ENCODE peak calls at places on chromosomes 4 and X, in nine cellular contexts. One of them, this sample, is unnamed.

GRCh38 chrX:132819885-132820284 is 138.5 kb downstream of the HS6ST2 start:
- DNase-seq in psoas muscle: no peak
- DNase-seq in AG10803: no peak
- DNase-seq in CD8-positive, alpha-beta T cell: no peak
- DNase-seq in fibroblast of pulmonary artery: no peak
- DNase-seq in GM06990: no peak
- DNase-seq in lower lobe of right lung: no peak
- DNase-seq in transverse colon: no peak
- DNase-seq in IMR-90: no peak
- DNase-seq in this sample: no peak

GRCh38 chr4:53986062-53986461 is 78.3 kb downstream of the CHIC2 start:
- DNase-seq in psoas muscle: no peak
- DNase-seq in AG10803: no peak
- DNase-seq in CD8-positive, alpha-beta T cell: no peak
- DNase-seq in fibroblast of pulmonary artery: no peak
- DNase-seq in GM06990: no peak
- DNase-seq in lower lobe of right lung: no peak
- DNase-seq in transverse colon: no peak
- DNase-seq in IMR-90: no peak
- DNase-seq in this sample: no peak

GRCh38 chrX:39170432-39170831 is 369.2 kb downstream of the MID1IP1 start:
- DNase-seq in psoas muscle: no peak
- DNase-seq in AG10803: no peak
- DNase-seq in CD8-positive, alpha-beta T cell: no peak
- DNase-seq in fibroblast of pulmonary artery: no peak
- DNase-seq in GM06990: no peak
- DNase-seq in lower lobe of right lung: no peak
- DNase-seq in transverse colon: no peak
- DNase-seq in IMR-90: no peak
- DNase-seq in this sample: peak

GRCh38 chr4:123017636-123018390 is 95.4 kb upstream of the NUDT6 start:
- DNase-seq in psoas muscle: no peak
- DNase-seq in AG10803: peak
- DNase-seq in CD8-positive, alpha-beta T cell: no peak
- DNase-seq in fibroblast of pulmonary artery: peak
- DNase-seq in GM06990: no peak
- DNase-seq in lower lobe of right lung: no peak
- DNase-seq in transverse colon: no peak
- DNase-seq in IMR-90: peak
- DNase-seq in this sample: no peak

GRCh38 chr4:105186701-105187158 is 40.1 kb downstream of the TET2 start:
- DNase-seq in psoas muscle: peak
- DNase-seq in AG10803: no peak
- DNase-seq in CD8-positive, alpha-beta T cell: no peak
- DNase-seq in fibroblast of pulmonary artery: peak
- DNase-seq in GM06990: no peak
- DNase-seq in lower lobe of right lung: no peak
- DNase-seq in transverse colon: no peak
- DNase-seq in IMR-90: peak
- DNase-seq in this sample: no peak

GRCh38 chrX:98490670-98491069 is 1607.0 kb downstream of the RPA4 start:
- DNase-seq in psoas muscle: no peak
- DNase-seq in AG10803: no peak
- DNase-seq in CD8-positive, alpha-beta T cell: no peak
- DNase-seq in fibroblast of pulmonary artery: no peak
- DNase-seq in GM06990: no peak
- DNase-seq in lower lobe of right lung: no peak
- DNase-seq in transverse colon: no peak
- DNase-seq in IMR-90: no peak
- DNase-seq in this sample: no peak

GRCh38 chr4:173074501-173074946 is 94.1 kb upstream of the GALNT7 start:
- DNase-seq in psoas muscle: no peak
- DNase-seq in AG10803: peak
- DNase-seq in CD8-positive, alpha-beta T cell: no peak
- DNase-seq in fibroblast of pulmonary artery: peak
- DNase-seq in GM06990: no peak
- DNase-seq in lower lobe of right lung: no peak
- DNase-seq in transverse colon: no peak
- DNase-seq in IMR-90: peak
- DNase-seq in this sample: peak

GRCh38 chr4:72505314-72505744 is 63.7 kb downstream of the ADAMTS3 start:
- DNase-seq in psoas muscle: no peak
- DNase-seq in AG10803: peak
- DNase-seq in CD8-positive, alpha-beta T cell: no peak
- DNase-seq in fibroblast of pulmonary artery: peak
- DNase-seq in GM06990: peak
- DNase-seq in lower lobe of right lung: no peak
- DNase-seq in transverse colon: no peak
- DNase-seq in IMR-90: peak
- DNase-seq in this sample: peak

GRCh38 chr4:123246085-123246484 is 150.5 kb upstream of the SPRY1 start:
- DNase-seq in psoas muscle: no peak
- DNase-seq in AG10803: no peak
- DNase-seq in CD8-positive, alpha-beta T cell: no peak
- DNase-seq in fibroblast of pulmonary artery: no peak
- DNase-seq in GM06990: no peak
- DNase-seq in lower lobe of right lung: no peak
- DNase-seq in transverse colon: no peak
- DNase-seq in IMR-90: no peak
- DNase-seq in this sample: no peak

GRCh38 chr4:158856852-158857251 is 88.0 kb downstream of the FNIP2 start:
- DNase-seq in psoas muscle: no peak
- DNase-seq in AG10803: peak
- DNase-seq in CD8-positive, alpha-beta T cell: no peak
- DNase-seq in fibroblast of pulmonary artery: peak
- DNase-seq in GM06990: no peak
- DNase-seq in lower lobe of right lung: no peak
- DNase-seq in transverse colon: no peak
- DNase-seq in IMR-90: peak
- DNase-seq in this sample: peak

GRCh38 chr4:149928507-149928906 is 112.9 kb upstream of the IQCM start:
- DNase-seq in psoas muscle: no peak
- DNase-seq in AG10803: no peak
- DNase-seq in CD8-positive, alpha-beta T cell: no peak
- DNase-seq in fibroblast of pulmonary artery: no peak
- DNase-seq in GM06990: no peak
- DNase-seq in lower lobe of right lung: no peak
- DNase-seq in transverse colon: no peak
- DNase-seq in IMR-90: no peak
- DNase-seq in this sample: no peak

GRCh38 chrX:72554448-72555140 is 18.0 kb downstream of the HDAC8 start:
- DNase-seq in psoas muscle: no peak
- DNase-seq in AG10803: no peak
- DNase-seq in CD8-positive, alpha-beta T cell: no peak
- DNase-seq in fibroblast of pulmonary artery: no peak
- DNase-seq in GM06990: no peak
- DNase-seq in lower lobe of right lung: no peak
- DNase-seq in transverse colon: no peak
- DNase-seq in IMR-90: no peak
- DNase-seq in this sample: peak

GRCh38 chr4:175190654-175191053 is 272.5 kb downstream of the ADAM29 start:
- DNase-seq in psoas muscle: no peak
- DNase-seq in AG10803: no peak
- DNase-seq in CD8-positive, alpha-beta T cell: no peak
- DNase-seq in fibroblast of pulmonary artery: no peak
- DNase-seq in GM06990: no peak
- DNase-seq in lower lobe of right lung: no peak
- DNase-seq in transverse colon: no peak
- DNase-seq in IMR-90: no peak
- DNase-seq in this sample: no peak

GRCh38 chr4:81747242-81747930 is 275.7 kb upstream of the RASGEF1B start:
- DNase-seq in psoas muscle: no peak
- DNase-seq in AG10803: no peak
- DNase-seq in CD8-positive, alpha-beta T cell: no peak
- DNase-seq in fibroblast of pulmonary artery: no peak
- DNase-seq in GM06990: no peak
- DNase-seq in lower lobe of right lung: no peak
- DNase-seq in transverse colon: no peak
- DNase-seq in IMR-90: no peak
- DNase-seq in this sample: no peak

GRCh38 chrX:18354369-18355329 is at the start of gene SCML2:
- DNase-seq in psoas muscle: peak
- DNase-seq in AG10803: peak
- DNase-seq in CD8-positive, alpha-beta T cell: no peak
- DNase-seq in fibroblast of pulmonary artery: peak
- DNase-seq in GM06990: peak
- DNase-seq in lower lobe of right lung: peak
- DNase-seq in transverse colon: peak
- DNase-seq in IMR-90: peak
- DNase-seq in this sample: peak

GRCh38 chr4:973431-974397 is at the start of gene DGKQ:
- DNase-seq in psoas muscle: peak
- DNase-seq in AG10803: peak
- DNase-seq in CD8-positive, alpha-beta T cell: peak
- DNase-seq in fibroblast of pulmonary artery: peak
- DNase-seq in GM06990: peak
- DNase-seq in lower lobe of right lung: peak
- DNase-seq in transverse colon: peak
- DNase-seq in IMR-90: peak
- DNase-seq in this sample: peak

GRCh38 chrX:129961180-129962083 is 21.0 kb upstream of the BCORL1 start:
- DNase-seq in psoas muscle: peak
- DNase-seq in AG10803: no peak
- DNase-seq in CD8-positive, alpha-beta T cell: peak
- DNase-seq in fibroblast of pulmonary artery: no peak
- DNase-seq in GM06990: peak
- DNase-seq in lower lobe of right lung: peak
- DNase-seq in transverse colon: peak
- DNase-seq in IMR-90: no peak
- DNase-seq in this sample: peak

GRCh38 chr4:92305148-92305877 is 1.5 kb downstream of the GRID2 start:
- DNase-seq in psoas muscle: peak
- DNase-seq in AG10803: peak
- DNase-seq in CD8-positive, alpha-beta T cell: no peak
- DNase-seq in fibroblast of pulmonary artery: peak
- DNase-seq in GM06990: no peak
- DNase-seq in lower lobe of right lung: peak
- DNase-seq in transverse colon: no peak
- DNase-seq in IMR-90: peak
- DNase-seq in this sample: peak

GRCh38 chrX:100645106-100645505 is 1.1 kb downstream of the SRPX2 start:
- DNase-seq in psoas muscle: no peak
- DNase-seq in AG10803: peak
- DNase-seq in CD8-positive, alpha-beta T cell: no peak
- DNase-seq in fibroblast of pulmonary artery: peak
- DNase-seq in GM06990: no peak
- DNase-seq in lower lobe of right lung: no peak
- DNase-seq in transverse colon: no peak
- DNase-seq in IMR-90: no peak
- DNase-seq in this sample: no peak
- TF ChIP-seq CTCF in psoas muscle: no peak
- TF ChIP-seq CTCF in AG10803: no peak
- TF ChIP-seq CTCF in CD8-positive, alpha-beta T cell: no peak
- TF ChIP-seq CTCF in fibroblast of pulmonary artery: no peak
- TF ChIP-seq CTCF in GM06990: no peak
- TF ChIP-seq CTCF in lower lobe of right lung: no peak
- TF ChIP-seq CTCF in transverse colon: no peak
- TF ChIP-seq CTCF in IMR-90: no peak
- TF ChIP-seq CTCF in this sample: no peak

DNA sequence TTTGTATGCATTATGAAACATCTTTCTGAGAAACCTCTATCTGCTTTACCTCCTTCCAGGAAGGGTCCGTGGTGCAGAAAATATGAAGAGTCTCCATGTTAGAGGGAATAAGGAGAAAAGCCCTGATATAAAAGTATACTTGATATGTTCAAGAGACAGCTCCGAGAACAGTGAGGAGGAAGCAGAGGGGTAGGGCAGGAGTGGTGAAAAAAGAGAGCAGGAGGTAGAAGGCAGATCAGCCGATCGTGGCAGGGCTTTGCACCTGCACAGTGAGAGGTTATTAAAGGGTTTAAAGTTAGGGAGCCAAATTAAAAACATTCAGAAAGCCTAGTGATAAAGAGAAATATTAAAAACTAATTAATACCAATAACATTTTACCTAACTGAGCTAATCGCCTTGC is 419.7 kb downstream of the FAT4 start:
- DNase-seq in psoas muscle: no peak
- DNase-seq in AG10803: no peak
- DNase-seq in CD8-positive, alpha-beta T cell: no peak
- DNase-seq in fibroblast of pulmonary artery: no peak
- DNase-seq in GM06990: no peak
- DNase-seq in lower lobe of right lung: no peak
- DNase-seq in transverse colon: no peak
- DNase-seq in IMR-90: no peak
- DNase-seq in this sample: no peak
- H3K4me3 ChIP-seq in psoas muscle: no peak
- H3K4me3 ChIP-seq in AG10803: no peak
- H3K4me3 ChIP-seq in CD8-positive, alpha-beta T cell: no peak
- H3K4me3 ChIP-seq in fibroblast of pulmonary artery: no peak
- H3K4me3 ChIP-seq in GM06990: no peak
- H3K4me3 ChIP-seq in lower lobe of right lung: no peak
- H3K4me3 ChIP-seq in transverse colon: no peak
- H3K4me3 ChIP-seq in IMR-90: no peak
- H3K4me3 ChIP-seq in this sample: no peak

DNA sequence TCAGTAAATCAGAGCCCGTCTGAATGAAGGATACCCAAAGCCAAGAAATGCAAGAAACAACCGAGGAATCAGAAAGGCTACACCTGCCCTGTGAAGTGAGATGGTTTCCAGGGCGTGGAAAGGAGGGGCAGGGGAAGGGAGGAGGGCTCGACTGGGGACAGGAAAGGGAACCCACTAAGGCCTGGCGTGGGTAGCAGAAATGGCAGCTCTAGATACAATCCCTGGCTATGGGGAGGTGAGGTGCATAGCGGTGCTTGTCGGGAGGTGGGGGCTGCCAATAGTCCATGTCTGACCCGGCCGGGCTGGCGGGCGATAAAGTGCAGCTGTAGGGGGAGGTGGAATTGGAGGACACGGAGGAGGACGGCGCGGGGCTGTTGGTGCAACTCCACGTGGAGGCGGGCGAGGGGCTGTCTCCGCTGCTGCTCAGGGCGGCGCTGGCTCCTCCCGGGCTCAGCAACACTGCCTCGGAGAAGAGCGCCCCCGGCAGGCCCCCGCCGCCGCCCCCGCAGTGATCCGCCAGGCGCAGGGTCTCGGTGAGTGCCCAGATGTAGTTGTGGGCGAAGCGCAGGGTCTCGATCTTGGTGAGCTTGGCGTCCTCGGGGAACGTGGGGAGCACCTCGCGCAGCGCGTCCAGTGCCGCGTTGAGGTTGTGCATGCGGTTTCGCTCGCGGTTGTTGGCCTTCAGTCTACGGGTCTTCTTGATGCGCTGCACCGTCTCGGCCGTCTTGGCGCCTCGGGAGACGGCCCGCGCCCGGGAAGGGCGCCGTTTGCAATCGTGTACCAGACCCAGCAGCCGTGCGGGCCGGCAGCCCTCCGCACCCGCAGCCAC is 1.3 kb downstream of the NEUROG2 start:
- DNase-seq in psoas muscle: no peak
- DNase-seq in AG10803: no peak
- DNase-seq in CD8-positive, alpha-beta T cell: no peak
- DNase-seq in fibroblast of pulmonary artery: no peak
- DNase-seq in GM06990: peak
- DNase-seq in lower lobe of right lung: no peak
- DNase-seq in transverse colon: no peak
- DNase-seq in IMR-90: no peak
- DNase-seq in this sample: peak
- TF ChIP-seq CTCF in psoas muscle: no peak
- TF ChIP-seq CTCF in AG10803: no peak
- TF ChIP-seq CTCF in CD8-positive, alpha-beta T cell: no peak
- TF ChIP-seq CTCF in fibroblast of pulmonary artery: no peak
- TF ChIP-seq CTCF in GM06990: peak
- TF ChIP-seq CTCF in lower lobe of right lung: no peak
- TF ChIP-seq CTCF in transverse colon: no peak
- TF ChIP-seq CTCF in IMR-90: no peak
- TF ChIP-seq CTCF in this sample: peak

GRCh38 chr4:2385450-2386020 is 32.9 kb downstream of the ZFYVE28 start:
- DNase-seq in psoas muscle: no peak
- DNase-seq in AG10803: no peak
- DNase-seq in CD8-positive, alpha-beta T cell: no peak
- DNase-seq in fibroblast of pulmonary artery: no peak
- DNase-seq in GM06990: no peak
- DNase-seq in lower lobe of right lung: no peak
- DNase-seq in transverse colon: no peak
- DNase-seq in IMR-90: no peak
- DNase-seq in this sample: no peak
- H3K4me3 ChIP-seq in psoas muscle: no peak
- H3K4me3 ChIP-seq in AG10803: no peak
- H3K4me3 ChIP-seq in CD8-positive, alpha-beta T cell: no peak
- H3K4me3 ChIP-seq in fibroblast of pulmonary artery: no peak
- H3K4me3 ChIP-seq in GM06990: no peak
- H3K4me3 ChIP-seq in lower lobe of right lung: no peak
- H3K4me3 ChIP-seq in transverse colon: no peak
- H3K4me3 ChIP-seq in IMR-90: no peak
- H3K4me3 ChIP-seq in this sample: no peak